ENCODE peak calls at places on chromosome 11, in nine cellular contexts. E, B, X, A, N, C, G, F and Y are unnamed samples. For H3K27me3 and H3K4me1, the result is how much of the 10 kb centered on the place peaks cover.

GRCh38 chr11:100930185-100930778 is 199.3 kb downstream of the PGR start:
- DNase-seq in C (no peak), X (no peak), A (no peak), N (no peak), B (no peak), F (no peak), G (peak), E (no peak), Y (no peak)

GRCh38 chr11:489610-490185 is 17.3 kb downstream of the RNH1 start:
- DNase-seq in G (no peak), F (no peak), B (no peak), A (no peak), E (no peak), N (no peak), X (peak), C (no peak), Y (no peak)

GRCh38 chr11:123188508-123189165 is 6.4 kb downstream of the CLMP start:
- DNase-seq in F (no peak), C (no peak), A (no peak), E (no peak), B (no peak), N (no peak), X (no peak), G (no peak), Y (no peak)

GRCh38 chr11:85627332-85627997 is at the start of gene DLG2:
- DNase-seq in E (no peak), F (no peak), A (peak), G (peak), X (no peak), C (no peak), N (no peak), B (no peak), Y (no peak)

GRCh38 chr11:66242085-66242765 is 26.2 kb upstream of the RAB1B start:
- DNase-seq in C (no peak), X (no peak), N (no peak), G (no peak), F (no peak), A (no peak), B (no peak), E (no peak), Y (no peak)

GRCh38 chr11:96112192-96113099 is 188.5 kb upstream of the MTMR2 start:
- DNase-seq in N (no peak), E (no peak), B (no peak), F (no peak), C (no peak), A (no peak), X (no peak), G (no peak), Y (no peak)

GRCh38 chr11:103433380-103433779 is 324.2 kb downstream of the DYNC2H1 start:
- DNase-seq in X (no peak), E (no peak), B (no peak), C (no peak), A (no peak), N (no peak), F (no peak), G (no peak), Y (no peak)

GRCh38 chr11:78253797-78254196 is 65.1 kb downstream of the USP35 start:
- DNase-seq in B (no peak), A (no peak), G (no peak), E (no peak), C (no peak), F (no peak), N (no peak), X (no peak), Y (no peak)

GRCh38 chr11:3115321-3115720 is 49.8 kb downstream of the OSBPL5 start:
- DNase-seq in B (no peak), E (no peak), N (no peak), X (no peak), C (no peak), G (no peak), F (no peak), A (no peak), Y (no peak)

GRCh38 chr11:13415201-13415600 is 47.8 kb downstream of the BTBD10 start:
- DNase-seq in A (no peak), E (no peak), N (no peak), B (peak), F (no peak), C (no peak), X (no peak), G (no peak), Y (no peak)

GRCh38 chr11:10004526-10005113 is 289.4 kb downstream of the SBF2 start:
- DNase-seq in E (no peak), X (no peak), C (no peak), F (no peak), N (no peak), G (no peak), B (no peak), A (no peak), Y (no peak)

GRCh38 chr11:95925011-95925410 is 1.1 kb upstream of the MTMR2 start:
- DNase-seq in E (no peak), X (no peak), B (no peak), A (no peak), N (no peak), F (no peak), C (no peak), G (no peak), Y (no peak)

GRCh38 chr11:15845261-15845660 is 511.1 kb downstream of the SOX6 start:
- DNase-seq in A (no peak), B (no peak), F (no peak), G (no peak), C (no peak), N (no peak), E (no peak), X (peak), Y (no peak)

GRCh38 chr11:73585834-73586575 is 11.9 kb downstream of the FAM168A start:
- DNase-seq in A (no peak), G (no peak), B (no peak), F (no peak), C (no peak), X (no peak), E (no peak), N (no peak), Y (no peak)

GRCh38 chr11:40280161-40281054 is 1179.0 kb downstream of the LRRC4C start:
- DNase-seq in F (no peak), G (no peak), N (peak), E (no peak), C (no peak), X (no peak), B (no peak), A (no peak), Y (no peak)

GRCh38 chr11:118812485-118812884 is 21.5 kb upstream of the DDX6 start:
- DNase-seq in B (no peak), X (no peak), F (no peak), E (no peak), G (no peak), C (no peak), N (no peak), A (no peak), Y (no peak)

GRCh38 chr11:60925685-60926267 is 1.5 kb downstream of the TMEM132A start:
- DNase-seq in A (no peak), N (no peak), G (no peak), C (no peak), E (no peak), F (no peak), X (no peak), B (peak), Y (no peak)

GRCh38 chr11:85821636-85822035 is 10.7 kb upstream of the SYTL2 start:
- DNase-seq in X (no peak), A (peak), N (no peak), G (peak), E (no peak), C (no peak), F (no peak), B (no peak), Y (no peak)

GRCh38 chr11:22454461-22454860 is 116.3 kb downstream of the SLC17A6 start:
- DNase-seq in E (no peak), N (no peak), F (no peak), C (no peak), B (no peak), A (no peak), X (no peak), G (no peak), Y (no peak)

GRCh38 chr11:131874070-131874469 is 503.7 kb downstream of the NTM start:
- DNase-seq in B (no peak), F (no peak), N (no peak), C (no peak), A (no peak), G (no peak), E (no peak), X (no peak), Y (no peak)

GRCh38 chr11:68956142-68956541 is 24.6 kb downstream of the MRGPRD start:
- DNase-seq in F (no peak), B (no peak), G (no peak), A (no peak), N (peak), X (peak), E (no peak), C (no peak), Y (no peak)
- TF ChIP-seq CTCF in F (no peak), B (no peak), G (no peak), A (no peak), N (no peak), X (peak), E (no peak), C (no peak), Y (no peak)

DNA sequence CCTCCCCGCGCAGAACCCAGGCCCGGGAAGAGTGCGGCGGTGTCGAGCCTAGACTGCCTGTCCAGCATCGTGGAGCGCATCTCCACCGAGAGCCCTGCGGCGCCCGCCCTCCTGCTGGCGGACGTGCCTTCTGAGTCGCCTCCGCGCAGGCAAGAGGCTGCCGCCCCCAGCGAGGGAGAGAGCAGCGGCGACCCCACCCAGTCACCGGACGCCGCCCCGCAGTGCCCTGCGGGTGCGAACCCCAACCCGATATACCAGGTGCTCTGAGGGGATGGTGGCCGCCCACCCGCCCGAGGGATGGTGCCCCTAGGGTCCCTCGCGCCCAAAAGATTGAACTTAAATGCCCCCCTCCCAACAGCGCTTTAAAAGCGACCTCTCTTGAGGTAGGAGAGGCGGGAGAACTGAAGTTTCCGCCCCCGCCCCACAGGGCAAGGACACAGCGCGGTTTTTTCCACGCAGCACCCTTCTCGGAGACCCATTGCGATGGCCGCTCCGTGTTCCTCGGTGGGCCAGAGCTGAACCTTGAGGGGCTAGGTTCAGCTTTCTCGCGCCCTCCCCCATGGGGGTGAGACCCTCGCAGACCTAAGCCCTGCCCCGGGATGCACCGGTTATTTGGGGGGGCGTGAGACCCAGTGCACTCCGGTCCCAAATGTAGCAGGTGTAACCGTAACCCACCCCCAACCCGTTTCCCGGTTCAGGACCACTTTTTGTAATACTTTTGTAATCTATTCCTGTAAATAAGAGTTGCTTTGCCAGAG is 2.0 kb downstream of the MYOD1 start:
- DNase-seq in E (no peak), C (no peak), F (no peak), G (no peak), N (no peak), B (no peak), X (no peak), A (no peak), Y (no peak)
- H3K27me3 ChIP-seq in E (under half), C (half or more), F (under half), G (under half), N (under half), B (under half), X (half or more), A (under half), Y (under half)

DNA sequence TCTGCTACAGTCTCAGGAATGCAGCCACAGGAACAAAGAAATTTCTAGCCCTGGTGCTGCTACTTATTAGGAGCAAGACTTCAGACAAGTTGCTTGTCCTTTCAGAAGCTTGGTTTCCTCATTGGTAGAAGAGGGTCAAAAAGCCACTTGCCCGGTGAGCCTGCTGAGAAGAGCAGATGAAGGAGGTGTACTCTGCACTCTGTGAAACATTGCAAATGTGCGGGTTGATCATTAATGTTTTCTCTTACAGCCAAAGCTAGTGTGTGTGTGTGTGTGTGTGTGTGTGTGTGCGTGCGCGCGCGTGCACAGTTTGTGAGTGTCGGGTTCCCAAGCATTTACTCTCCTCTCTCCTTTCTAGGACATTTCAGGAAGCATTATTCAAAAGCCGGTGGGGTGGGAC is 86.3 kb upstream of the NNMT start:
- DNase-seq in F (no peak), X (no peak), G (no peak), E (no peak), N (no peak), C (no peak), B (no peak), A (peak), Y (peak)
- H3K4me1 ChIP-seq in F (under half), X (under half), G (under half), E (half or more), N (under half), C (under half), B (under half), A (under half), Y (under half)

GRCh38 chr11:112226062-112226921 is at the start of gene PTS:
- DNase-seq in G (peak), C (peak), E (peak), N (peak), X (peak), B (peak), A (peak), F (peak), Y (peak)
- TF ChIP-seq CTCF in G (no peak), C (no peak), E (no peak), N (no peak), X (no peak), B (no peak), A (no peak), F (no peak), Y (no peak)

GRCh38 chr11:5753943-5754342 is at the start of gene OR52N4:
- DNase-seq in F (no peak), A (no peak), G (no peak), X (no peak), C (no peak), B (no peak), N (no peak), E (no peak), Y (no peak)
- H3K27me3 ChIP-seq in F (under half), A (under half), G (under half), X (under half), C (under half), B (under half), N (under half), E (under half), Y (under half)

GRCh38 chr11:64203421-64204079 is 3.0 kb upstream of the FERMT3 start:
- DNase-seq in X (no peak), C (no peak), F (no peak), E (no peak), N (no peak), B (no peak), A (no peak), G (no peak), Y (no peak)
- H3K4me1 ChIP-seq in X (under half), C (under half), F (under half), E (under half), N (under half), B (under half), A (under half), G (under half), Y (under half)

GRCh38 chr11:111512296-111513239 is at the start of gene BTG4:
- DNase-seq in B (no peak), E (no peak), C (peak), A (no peak), N (peak), F (no peak), X (peak), G (no peak), Y (peak)

GRCh38 chr11:111518668-111519067 is 4.1 kb downstream of the HOATZ start:
- DNase-seq in F (no peak), G (no peak), A (no peak), N (no peak), E (no peak), C (no peak), X (no peak), B (no peak), Y (no peak)

GRCh38 chr11:111513240-111513605 is 1.0 kb upstream of the BTG4 start:
- DNase-seq in X (no peak), G (no peak), A (no peak), B (no peak), C (no peak), F (no peak), N (no peak), E (no peak), Y (no peak)

GRCh38 chr11:111514216-111515031 is at the start of gene HOATZ:
- DNase-seq in X (peak), C (peak), N (no peak), B (no peak), G (no peak), F (no peak), A (no peak), E (no peak), Y (no peak)

GRCh38 chr11:111515591-111515990 is 1.0 kb downstream of the HOATZ start:
- DNase-seq in X (no peak), N (no peak), E (no peak), C (no peak), F (no peak), G (no peak), A (no peak), B (no peak), Y (no peak)
- TF ChIP-seq CTCF in X (no peak), N (no peak), E (no peak), C (no peak), F (no peak), G (no peak), A (no peak), B (no peak), Y (no peak)

DNA sequence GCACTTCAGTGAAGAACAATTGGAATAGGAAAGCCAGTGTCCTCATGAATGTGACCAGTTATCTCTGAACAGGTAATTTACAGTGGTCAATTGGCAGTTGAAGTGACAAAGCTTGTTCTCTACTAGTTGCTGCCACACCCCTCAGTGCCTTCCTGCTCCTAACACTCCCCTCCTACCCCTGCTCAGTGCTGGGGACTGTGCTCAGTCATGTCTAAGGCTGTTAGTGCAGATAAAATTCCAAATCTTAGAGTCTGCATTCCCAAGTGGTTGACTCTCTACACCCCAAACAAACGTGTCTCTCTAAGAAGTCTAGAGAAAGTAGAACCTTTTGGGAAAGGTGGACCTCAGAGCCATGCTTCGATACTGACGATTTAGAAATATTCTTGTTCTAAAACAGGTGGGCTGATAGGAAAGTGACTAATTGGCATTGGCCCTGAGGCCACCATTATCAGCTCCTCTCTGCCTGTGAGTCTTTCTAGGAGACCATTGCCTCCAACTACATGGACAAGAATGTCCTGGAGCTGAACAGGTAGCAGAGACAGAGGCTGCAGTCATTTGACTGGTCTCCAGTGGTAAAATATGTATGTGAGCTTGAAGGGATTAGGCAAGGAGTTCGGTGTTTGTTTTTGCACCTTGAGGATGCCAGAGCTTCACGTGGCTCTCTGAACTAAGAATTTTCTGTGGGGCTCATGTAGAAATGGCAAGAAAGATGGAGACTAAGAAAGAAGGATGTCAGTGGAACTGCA is 22.1 kb upstream of the NNMT start:
- DNase-seq in B (no peak), F (no peak), A (no peak), G (no peak), N (no peak), E (no peak), X (no peak), C (no peak), Y (peak)
- H3K27me3 ChIP-seq in B (under half), F (under half), A (under half), G (under half), N (under half), E (under half), X (under half), C (under half), Y (under half)

GRCh38 chr11:67356551-67356866 is 3.2 kb upstream of the POLD4 start:
- DNase-seq in X (no peak), F (no peak), G (no peak), B (no peak), N (no peak), A (no peak), C (no peak), E (no peak), Y (no peak)
- H3K4me1 ChIP-seq in X (under half), F (under half), G (under half), B (half or more), N (half or more), A (under half), C (half or more), E (half or more), Y (under half)